ENCODE peak calls at places on chromosomes 16 and 17, in nine cellular contexts. G is heart right ventricle, K is transverse colon, A is prostate gland, C is HCT116, E is right atrium auricular region, L is ascending aorta, S is esophagus squamous epithelium, Y is mammary epithelial cell. N is an unnamed sample. For H3K27me3, the result is how much of the 10 kb centered on the place peaks cover.

GRCh38 chr17:59027750-59028149 is 78.9 kb downstream of the TRIM37 start:
- DNase-seq in G (no peak), K (no peak), A (no peak), C (no peak), E (no peak), L (no peak), S (no peak), Y (no peak), N (no peak)

GRCh38 chr17:33469911-33470310 is 176.8 kb upstream of the ASIC2 start:
- DNase-seq in G (peak), K (peak), A (no peak), C (no peak), E (no peak), L (no peak), S (no peak), Y (peak), N (peak)

GRCh38 chr17:40809721-40810421 is 10.1 kb upstream of the KRT28 start:
- DNase-seq in G (no peak), K (no peak), A (no peak), C (no peak), E (no peak), L (no peak), S (no peak), Y (no peak), N (no peak)

GRCh38 chr16:83830769-83831450 is 23.1 kb downstream of the HSBP1 start:
- DNase-seq in G (no peak), K (no peak), A (no peak), C (no peak), E (no peak), L (no peak), S (no peak), Y (no peak), N (no peak)

GRCh38 chr17:75850928-75851692 is 4.0 kb downstream of the WBP2 start:
- DNase-seq in G (peak), K (no peak), A (no peak), C (no peak), E (no peak), L (no peak), S (no peak), Y (peak), N (no peak)

GRCh38 chr17:77905766-77906165 is 52.7 kb upstream of the TNRC6C start:
- DNase-seq in G (no peak), K (no peak), A (no peak), C (no peak), E (no peak), L (no peak), S (no peak), Y (no peak), N (no peak)

GRCh38 chr17:37547986-37548385 is 58.3 kb downstream of the DUSP14 start:
- DNase-seq in G (no peak), K (no peak), A (no peak), C (no peak), E (no peak), L (no peak), S (no peak), Y (no peak), N (no peak)

GRCh38 chr17:40582328-40582901 is 17.1 kb upstream of the CCR7 start:
- DNase-seq in G (peak), K (peak), A (peak), C (no peak), E (no peak), L (no peak), S (peak), Y (peak), N (no peak)

GRCh38 chr17:9905902-9906301 is 831 bp upstream of the RCVRN start:
- DNase-seq in G (no peak), K (no peak), A (no peak), C (peak), E (no peak), L (no peak), S (no peak), Y (no peak), N (no peak)

GRCh38 chr17:17077861-17078732 is 35.8 kb downstream of the MPRIP start:
- DNase-seq in G (no peak), K (peak), A (no peak), C (no peak), E (no peak), L (no peak), S (no peak), Y (no peak), N (no peak)

GRCh38 chr17:30170415-30170987 is 53.9 kb downstream of the NSRP1 start:
- DNase-seq in G (no peak), K (no peak), A (no peak), C (no peak), E (no peak), L (no peak), S (no peak), Y (peak), N (no peak)

GRCh38 chr16:83615131-83615530 is 192.6 kb upstream of the HSBP1 start:
- DNase-seq in G (no peak), K (no peak), A (no peak), C (no peak), E (no peak), L (no peak), S (no peak), Y (no peak), N (no peak)

GRCh38 chr17:21513012-21513570 is 136.9 kb downstream of the KCNJ12 start:
- DNase-seq in G (peak), K (peak), A (peak), C (peak), E (peak), L (no peak), S (peak), Y (peak), N (no peak)

GRCh38 chr17:55238931-55239297 is 25.8 kb upstream of the HLF start:
- DNase-seq in G (peak), K (no peak), A (no peak), C (no peak), E (no peak), L (no peak), S (no peak), Y (no peak), N (no peak)

GRCh38 chr16:3458278-3458851 is 14.9 kb downstream of the NAA60 start:
- DNase-seq in G (no peak), K (peak), A (no peak), C (no peak), E (no peak), L (no peak), S (no peak), Y (peak), N (no peak)

GRCh38 chr17:28385037-28385797 is 13.7 kb downstream of the SARM1 start:
- DNase-seq in G (no peak), K (peak), A (no peak), C (no peak), E (no peak), L (peak), S (no peak), Y (no peak), N (no peak)

GRCh38 chr17:61770043-61770442 is 93.3 kb downstream of the BRIP1 start:
- DNase-seq in G (no peak), K (no peak), A (no peak), C (no peak), E (no peak), L (no peak), S (no peak), Y (no peak), N (no peak)

GRCh38 chr17:10216213-10216982 is 18.0 kb upstream of the GAS7 start:
- DNase-seq in G (no peak), K (no peak), A (no peak), C (no peak), E (no peak), L (no peak), S (no peak), Y (no peak), N (no peak)

DNA sequence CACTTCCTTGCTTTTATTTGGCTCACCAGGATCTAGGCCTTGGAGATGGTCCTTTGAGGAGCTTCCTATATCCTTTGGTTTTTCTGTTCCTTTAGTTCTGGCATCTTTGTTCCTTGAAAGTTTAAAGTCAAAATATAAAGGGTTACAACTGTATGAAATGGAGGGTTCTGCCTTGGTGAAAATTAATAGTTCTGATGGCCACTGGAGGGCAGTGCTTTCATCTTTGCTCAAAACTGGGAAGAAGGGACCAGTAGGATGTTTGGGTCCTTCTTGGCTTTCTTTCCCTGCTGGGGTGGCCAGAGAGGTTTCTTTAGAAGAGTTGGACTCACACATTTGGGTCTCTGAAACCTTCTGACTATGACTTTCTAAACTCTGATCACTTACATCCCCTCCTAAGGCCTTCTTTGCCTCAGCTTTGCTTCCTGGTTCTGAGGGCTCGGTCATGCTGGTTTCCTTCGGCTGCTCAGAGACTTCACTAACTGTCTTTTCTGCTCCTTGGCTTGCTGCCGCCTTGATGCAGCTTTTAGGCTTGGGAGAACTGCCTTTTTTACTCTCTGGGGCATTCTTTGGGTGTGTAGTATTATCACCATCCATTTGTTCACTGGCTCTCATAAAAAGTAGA is 10.9 kb upstream of the ITGA2B start:
- DNase-seq in G (no peak), K (no peak), A (no peak), C (peak), E (no peak), L (no peak), S (no peak), Y (no peak), N (no peak)
- TF ChIP-seq CTCF in G (no peak), K (peak), A (no peak), C (peak), E (peak), L (no peak), S (peak), Y (peak), N (peak)

GRCh38 chr16:30088832-30089624 is 2.7 kb downstream of the TBX6 start:
- DNase-seq in G (no peak), K (no peak), A (no peak), C (no peak), E (no peak), L (no peak), S (no peak), Y (no peak), N (no peak)

GRCh38 chr16:30091474-30092372 is at the start of gene TBX6:
- DNase-seq in G (peak), K (peak), A (peak), C (peak), E (peak), L (peak), S (peak), Y (peak), N (peak)

GRCh38 chr16:30092373-30093010 is 768 bp upstream of the TBX6 start:
- DNase-seq in G (peak), K (peak), A (peak), C (peak), E (peak), L (peak), S (peak), Y (no peak), N (no peak)

GRCh38 chr16:30088237-30088831 is 3.4 kb downstream of the TBX6 start:
- DNase-seq in G (no peak), K (no peak), A (no peak), C (no peak), E (no peak), L (no peak), S (no peak), Y (no peak), N (no peak)

GRCh38 chr16:30090607-30091332 is 954 bp downstream of the TBX6 start:
- DNase-seq in G (no peak), K (no peak), A (no peak), C (no peak), E (no peak), L (no peak), S (no peak), Y (no peak), N (no peak)
- H3K4me3 ChIP-seq in G (peak), K (peak), A (no peak), C (peak), E (peak), L (peak), S (peak), Y (no peak), N (no peak)

GRCh38 chr16:79463839-79464238 is 136.7 kb downstream of the MAF start:
- DNase-seq in G (no peak), K (no peak), A (no peak), C (no peak), E (no peak), L (no peak), S (no peak), Y (no peak), N (no peak)
- H3K27me3 ChIP-seq in G (under half), K (under half), A (under half), C (under half), E (under half), L (under half), S (under half), Y (under half), N (under half)

GRCh38 chr17:8631554-8631877 is 991 bp upstream of the MYH10 start:
- DNase-seq in G (no peak), K (no peak), A (no peak), C (peak), E (no peak), L (no peak), S (no peak), Y (no peak), N (no peak)

GRCh38 chr17:8632087-8632486 is 1.6 kb upstream of the MYH10 start:
- DNase-seq in G (no peak), K (no peak), A (peak), C (no peak), E (no peak), L (no peak), S (no peak), Y (no peak), N (no peak)

GRCh38 chr17:8629371-8630226 is 926 bp downstream of the MYH10 start:
- DNase-seq in G (peak), K (peak), A (peak), C (no peak), E (no peak), L (no peak), S (no peak), Y (peak), N (no peak)

GRCh38 chr17:8630227-8630801 is at the start of gene MYH10:
- DNase-seq in G (no peak), K (peak), A (peak), C (no peak), E (no peak), L (no peak), S (no peak), Y (no peak), N (no peak)

GRCh38 chr17:8630802-8631553 is 453 bp upstream of the MYH10 start:
- DNase-seq in G (peak), K (peak), A (peak), C (peak), E (peak), L (peak), S (peak), Y (peak), N (peak)
- TF ChIP-seq CTCF in G (peak), K (peak), A (no peak), C (no peak), E (peak), L (peak), S (no peak), Y (no peak), N (no peak)

DNA sequence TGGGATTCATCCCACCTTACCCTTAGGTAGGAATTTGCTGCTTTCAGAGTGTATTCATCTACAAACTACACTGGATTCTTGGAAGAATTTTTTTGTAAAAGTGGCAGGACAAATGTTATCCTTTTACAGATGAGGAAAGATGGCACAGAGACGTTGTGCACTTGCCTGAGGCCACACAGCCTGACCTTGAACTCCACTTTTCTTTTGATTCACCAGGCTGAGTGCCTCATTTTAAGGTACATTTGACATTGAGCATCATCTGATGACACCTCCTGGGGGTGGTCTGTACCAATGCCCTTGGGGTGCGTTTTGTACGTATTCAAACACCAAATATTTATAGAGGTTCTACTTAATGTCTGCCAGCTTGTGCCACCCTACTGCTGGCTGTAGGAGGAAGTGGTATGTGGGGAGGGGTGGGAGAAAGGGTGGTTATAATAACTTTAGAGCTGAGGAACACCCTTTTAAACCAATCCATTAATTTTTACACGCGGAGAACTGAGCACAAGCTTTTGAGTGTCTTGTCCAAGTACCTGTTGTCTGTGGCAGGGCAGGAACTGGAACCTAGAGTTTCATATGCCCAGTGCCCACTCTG is 29.1 kb downstream of the HS3ST3B1 start:
- DNase-seq in G (no peak), K (no peak), A (no peak), C (no peak), E (no peak), L (no peak), S (no peak), Y (no peak), N (no peak)
- H3K4me3 ChIP-seq in G (no peak), K (no peak), A (no peak), C (no peak), E (no peak), L (no peak), S (no peak), Y (no peak), N (no peak)

DNA sequence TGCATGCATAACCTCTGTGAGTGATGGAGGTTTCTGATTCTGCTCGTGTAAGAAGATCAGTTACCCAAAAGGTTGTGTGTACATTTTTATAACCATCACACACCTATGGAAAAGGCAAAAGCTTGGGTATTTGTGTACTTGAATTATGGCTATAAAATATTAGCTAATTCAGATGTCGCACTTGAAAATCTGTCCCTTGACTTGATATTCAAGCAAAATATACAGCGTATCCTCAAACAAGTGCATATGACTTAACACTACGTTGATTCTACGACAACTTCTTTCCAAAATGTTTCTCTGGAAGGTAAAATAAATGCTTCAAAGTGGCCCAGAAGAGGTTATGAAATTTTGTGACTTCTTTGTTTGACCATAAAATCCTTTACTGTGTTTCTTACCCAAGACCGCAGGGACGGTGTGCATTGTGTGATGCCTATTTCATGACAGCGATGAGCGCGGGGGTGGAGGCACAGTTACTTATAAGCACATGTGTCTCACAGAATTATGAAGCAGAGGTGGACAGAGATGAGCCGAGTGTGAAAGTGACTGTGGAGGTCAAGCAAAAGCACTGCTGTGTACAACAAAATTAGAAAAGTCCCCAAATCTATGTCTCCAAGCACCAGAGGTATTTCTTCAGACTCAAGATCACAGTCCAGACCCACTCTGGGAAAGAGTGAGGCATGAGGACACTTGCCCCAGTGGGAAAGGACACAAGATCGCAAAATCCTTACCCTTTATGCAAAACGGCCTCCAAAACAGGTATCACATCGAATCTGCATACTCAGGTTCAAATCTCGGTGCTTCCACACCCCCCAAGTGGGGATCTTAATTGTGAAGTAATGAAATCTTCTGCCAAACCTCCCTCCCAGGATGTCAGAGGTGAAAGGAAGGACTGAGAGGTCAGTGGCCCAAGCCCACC is 4.1 kb upstream of the HOXB9 start:
- DNase-seq in G (no peak), K (no peak), A (no peak), C (no peak), E (no peak), L (no peak), S (no peak), Y (no peak), N (no peak)
- H3K27me3 ChIP-seq in G (half or more), K (half or more), A (half or more), C (under half), E (half or more), L (under half), S (under half), Y (half or more), N (half or more)

GRCh38 chr16:80319181-80319580 is 221.6 kb upstream of the DYNLRB2 start:
- DNase-seq in G (no peak), K (no peak), A (no peak), C (no peak), E (no peak), L (no peak), S (no peak), Y (peak), N (no peak)

GRCh38 chr16:80318107-80318506 is 222.7 kb upstream of the DYNLRB2 start:
- DNase-seq in G (no peak), K (no peak), A (no peak), C (no peak), E (no peak), L (no peak), S (no peak), Y (no peak), N (no peak)

GRCh38 chr16:80323187-80323807 is 217.5 kb upstream of the DYNLRB2 start:
- DNase-seq in G (no peak), K (no peak), A (no peak), C (no peak), E (no peak), L (no peak), S (no peak), Y (no peak), N (no peak)

GRCh38 chr16:80314042-80314441 is 226.8 kb upstream of the DYNLRB2 start:
- DNase-seq in G (no peak), K (no peak), A (no peak), C (no peak), E (no peak), L (no peak), S (no peak), Y (no peak), N (no peak)

DNA sequence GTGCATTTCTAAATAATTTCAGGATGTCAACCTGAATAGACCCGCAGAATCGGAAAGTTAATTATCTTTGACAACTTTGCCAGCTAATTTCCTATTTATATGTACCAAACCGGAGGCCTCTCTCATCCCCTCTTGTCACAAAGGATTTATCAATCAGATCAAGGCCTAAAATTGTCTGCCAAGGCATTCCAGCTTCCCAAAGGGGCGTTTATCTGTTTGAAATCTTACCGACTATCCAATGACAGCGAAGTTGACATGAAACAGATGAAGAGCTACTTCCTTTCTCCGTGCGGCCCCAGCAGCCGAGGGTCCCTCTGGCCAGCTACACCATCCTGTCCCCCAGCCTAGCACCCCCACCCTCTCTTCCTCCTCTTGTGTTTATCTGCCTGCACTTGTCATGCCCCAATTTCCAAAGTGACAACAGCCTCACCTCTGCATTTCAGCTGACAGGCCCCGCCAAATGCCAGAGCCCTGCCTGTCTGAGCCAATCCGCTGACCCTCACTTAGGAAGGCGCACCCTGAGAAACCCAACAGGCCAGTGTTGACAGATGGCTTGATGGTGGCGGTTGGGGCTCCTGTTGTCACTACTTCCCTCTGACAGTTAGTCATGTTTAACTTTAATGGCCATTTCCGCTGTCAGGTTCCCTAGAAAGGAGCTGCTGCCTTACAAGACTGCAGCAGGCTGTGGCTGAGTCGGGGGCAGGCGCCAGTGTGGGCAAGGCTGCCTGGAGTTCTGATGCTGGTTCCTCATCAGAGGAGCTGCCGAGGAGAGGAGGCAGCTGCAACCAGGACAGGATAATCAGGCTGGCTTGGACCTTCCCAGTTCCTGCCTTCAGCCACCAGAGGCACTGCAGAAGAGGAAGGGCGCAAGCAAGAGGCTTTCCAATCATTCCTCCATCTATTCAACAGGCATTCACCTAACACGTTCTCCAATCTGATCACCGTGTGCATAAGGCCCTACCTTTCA is 223.4 kb upstream of the DYNLRB2 start:
- DNase-seq in G (no peak), K (no peak), A (no peak), C (no peak), E (no peak), L (no peak), S (no peak), Y (no peak), N (no peak)
- TF ChIP-seq CTCF in G (no peak), K (peak), A (no peak), C (no peak), E (no peak), L (no peak), S (no peak), Y (peak), N (peak)

N was measured in BJ.